ENCODE peak calls at places on chromosomes 7 and 10, in nine cellular contexts. L, Y, O, C, V, H, A, P and I are unnamed samples. For H3K9me3 and H3K27me3, the result is how much of the 10 kb centered on the place peaks cover.

GRCh38 chr10:31321396-31321941 is 2.5 kb downstream of the ZEB1 start:
- DNase-seq in V (no peak), H (no peak), P (no peak), L (no peak), O (no peak), A (peak), C (no peak), Y (peak), I (no peak)

GRCh38 chr7:105210721-105211205 is 178.0 kb downstream of the SRPK2 start:
- DNase-seq in A (no peak), Y (no peak), L (no peak), P (no peak), V (peak), O (no peak), C (no peak), H (no peak), I (no peak)

GRCh38 chr7:107085180-107085579 is 40.7 kb downstream of the PRKAR2B start:
- DNase-seq in V (no peak), Y (no peak), P (no peak), O (no peak), L (no peak), A (no peak), H (no peak), C (no peak), I (no peak)

GRCh38 chr7:123865517-123866117 is 20.6 kb downstream of the HYAL4 start:
- DNase-seq in V (peak), Y (peak), C (peak), L (peak), O (peak), H (no peak), P (peak), A (peak), I (no peak)

GRCh38 chr10:131775833-131776232 is 125.0 kb upstream of the PPP2R2D start:
- DNase-seq in C (no peak), H (no peak), L (no peak), P (no peak), A (no peak), Y (no peak), O (no peak), V (no peak), I (no peak)

GRCh38 chr10:62050941-62051433 is 149.5 kb downstream of the ARID5B start:
- DNase-seq in P (peak), H (no peak), C (peak), Y (no peak), V (no peak), O (peak), L (no peak), A (peak), I (peak)

GRCh38 chr7:47799529-47799928 is 148.7 kb downstream of the PKD1L1 start:
- DNase-seq in H (no peak), V (no peak), P (no peak), A (no peak), O (no peak), Y (no peak), C (no peak), L (no peak), I (no peak)

GRCh38 chr10:95466450-95466849 is 94.7 kb downstream of the SORBS1 start:
- DNase-seq in A (no peak), V (no peak), H (no peak), L (no peak), P (no peak), C (no peak), Y (no peak), O (no peak), I (no peak)

GRCh38 chr10:74255800-74256422 is 104.9 kb downstream of the ADK start:
- DNase-seq in A (no peak), V (no peak), C (no peak), Y (no peak), O (no peak), P (no peak), H (no peak), L (no peak), I (no peak)

GRCh38 chr10:86186633-86187032 is 180.0 kb downstream of the GRID1 start:
- DNase-seq in V (no peak), Y (no peak), H (no peak), P (no peak), C (no peak), L (no peak), O (no peak), A (no peak), I (no peak)

GRCh38 chr7:112481833-112482669 is 1.3 kb downstream of the LSMEM1 start:
- DNase-seq in Y (peak), A (peak), P (peak), L (no peak), C (peak), H (no peak), O (no peak), V (no peak), I (peak)

GRCh38 chr7:113217314-113217713 is 99.0 kb upstream of the SMIM30 start:
- DNase-seq in Y (no peak), H (no peak), O (no peak), V (no peak), A (no peak), L (no peak), C (no peak), P (no peak), I (no peak)

GRCh38 chr7:81501220-81501619 is 268.6 kb downstream of the HGF start:
- DNase-seq in A (peak), O (peak), V (no peak), L (no peak), H (no peak), C (no peak), Y (no peak), P (no peak), I (no peak)

GRCh38 chr7:83751217-83751616 is 102.3 kb upstream of the SEMA3E start:
- DNase-seq in O (no peak), V (no peak), L (no peak), P (no peak), H (no peak), A (peak), C (no peak), Y (no peak), I (no peak)

GRCh38 chr7:105885386-105886111 is 9.2 kb upstream of the ATXN7L1 start:
- DNase-seq in L (no peak), O (no peak), V (no peak), P (no peak), A (peak), Y (peak), H (no peak), C (no peak), I (no peak)

GRCh38 chr7:117667456-117667855 is 187.6 kb downstream of the CFTR start:
- DNase-seq in A (no peak), C (no peak), P (no peak), V (no peak), Y (no peak), O (no peak), H (no peak), L (no peak), I (no peak)

GRCh38 chr7:55593515-55594318 is 21.4 kb upstream of the VOPP1 start:
- DNase-seq in P (peak), O (no peak), C (peak), A (peak), H (no peak), Y (peak), L (peak), V (peak), I (peak)

GRCh38 chr7:134480730-134481129 is 21.8 kb upstream of the AKR1B1 start:
- DNase-seq in H (no peak), A (peak), L (no peak), C (no peak), Y (no peak), V (no peak), O (no peak), P (no peak), I (no peak)

GRCh38 chr10:69914373-69915268 is 112.9 kb downstream of the COL13A1 start:
- DNase-seq in P (peak), H (no peak), L (peak), Y (peak), V (peak), A (peak), C (peak), O (peak), I (peak)

GRCh38 chr7:31814187-31814586 is 127.2 kb downstream of the PPP1R17 start:
- DNase-seq in C (no peak), H (no peak), L (no peak), A (peak), Y (no peak), O (no peak), P (no peak), V (no peak), I (no peak)

GRCh38 chr7:143405158-143405557 is 3.5 kb downstream of the EPHA1 start:
- DNase-seq in V (no peak), C (no peak), O (no peak), P (no peak), Y (no peak), L (no peak), H (no peak), A (peak), I (peak)

GRCh38 chr10:121891103-121891502 is 36.7 kb downstream of the ATE1 start:
- DNase-seq in O (no peak), L (peak), Y (no peak), H (no peak), C (no peak), V (no peak), A (no peak), P (no peak), I (no peak)

GRCh38 chr10:75512534-75512933 is 81.1 kb downstream of the LRMDA start:
- DNase-seq in V (no peak), C (peak), L (no peak), H (no peak), Y (no peak), A (peak), O (no peak), P (no peak), I (peak)

GRCh38 chr7:47906883-47907282 is 41.4 kb downstream of the PKD1L1 start:
- DNase-seq in V (no peak), Y (no peak), P (no peak), A (no peak), O (no peak), C (no peak), H (no peak), L (no peak), I (no peak)

GRCh38 chr10:131677671-131678070 is 223.1 kb upstream of the PPP2R2D start:
- DNase-seq in P (no peak), V (no peak), A (no peak), C (no peak), H (no peak), L (no peak), Y (no peak), O (no peak), I (no peak)

GRCh38 chr7:43565786-43566185 is 17.1 kb upstream of the STK17A start:
- DNase-seq in L (no peak), P (no peak), Y (no peak), O (no peak), V (no peak), C (no peak), A (peak), H (no peak), I (no peak)

GRCh38 chr7:33706666-33707194 is 198.6 kb upstream of the BMPER start:
- DNase-seq in A (no peak), C (no peak), V (no peak), H (no peak), L (no peak), P (no peak), O (no peak), Y (no peak), I (no peak)

GRCh38 chr10:110392121-110392859 is 87.6 kb upstream of the SMNDC1 start:
- DNase-seq in O (no peak), P (no peak), A (no peak), L (no peak), H (no peak), V (no peak), C (no peak), Y (no peak), I (peak)

GRCh38 chr7:96870201-96870600 is 135.2 kb upstream of the DLX6 start:
- DNase-seq in L (no peak), V (no peak), P (no peak), O (no peak), H (no peak), A (peak), C (no peak), Y (no peak), I (no peak)

GRCh38 chr7:82818091-82818620 is 344.5 kb downstream of the PCLO start:
- DNase-seq in V (no peak), H (no peak), A (no peak), P (no peak), O (no peak), Y (no peak), C (no peak), L (no peak), I (no peak)

GRCh38 chr7:116951366-116952292 is 1.7 kb upstream of the ST7 start:
- DNase-seq in A (no peak), P (no peak), V (peak), O (no peak), H (no peak), L (no peak), C (no peak), Y (no peak), I (no peak)

DNA sequence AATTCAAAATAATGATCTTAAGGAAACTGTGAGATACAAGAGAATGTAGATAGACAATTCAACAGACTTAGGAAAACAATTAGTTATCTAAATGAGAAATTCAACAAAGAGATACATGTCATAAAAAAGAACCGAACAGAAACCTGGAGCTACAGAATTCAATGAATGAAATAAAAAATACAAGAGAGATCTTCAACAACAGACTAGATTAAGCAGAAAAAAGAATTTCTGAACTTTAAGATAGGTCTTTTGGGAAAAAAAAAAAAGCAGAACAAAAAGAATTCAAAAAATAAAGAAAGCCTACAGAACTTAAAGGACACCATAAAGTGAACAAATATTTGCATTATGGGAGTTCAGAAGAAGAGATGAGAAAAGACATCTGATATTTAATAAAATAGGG is 129.1 kb upstream of the FOXK1 start:
- DNase-seq in L (no peak), H (no peak), A (no peak), C (no peak), O (no peak), Y (no peak), V (no peak), P (no peak), I (no peak)
- H3K9me3 ChIP-seq in L (under half), H (under half), A (under half), C (under half), O (under half), Y (under half), V (under half), P (under half), I (under half)

GRCh38 chr10:43436291-43437140 is at the start of gene ZNF487:
- DNase-seq in V (peak), Y (peak), O (peak), C (peak), A (peak), P (peak), H (peak), L (peak), I (peak)

GRCh38 chr10:43437141-43437860 is 390 bp downstream of the ZNF487 start:
- DNase-seq in V (peak), H (no peak), O (no peak), Y (no peak), L (no peak), A (no peak), P (no peak), C (no peak), I (no peak)

GRCh38 chr10:43444897-43445466 is 8.1 kb downstream of the ZNF487 start:
- DNase-seq in Y (no peak), L (no peak), P (no peak), O (no peak), V (no peak), A (no peak), C (no peak), H (no peak), I (no peak)

GRCh38 chr10:43444313-43444712 is 7.4 kb downstream of the ZNF487 start:
- DNase-seq in A (no peak), L (no peak), Y (no peak), H (no peak), V (peak), O (no peak), C (no peak), P (no peak), I (no peak)

DNA sequence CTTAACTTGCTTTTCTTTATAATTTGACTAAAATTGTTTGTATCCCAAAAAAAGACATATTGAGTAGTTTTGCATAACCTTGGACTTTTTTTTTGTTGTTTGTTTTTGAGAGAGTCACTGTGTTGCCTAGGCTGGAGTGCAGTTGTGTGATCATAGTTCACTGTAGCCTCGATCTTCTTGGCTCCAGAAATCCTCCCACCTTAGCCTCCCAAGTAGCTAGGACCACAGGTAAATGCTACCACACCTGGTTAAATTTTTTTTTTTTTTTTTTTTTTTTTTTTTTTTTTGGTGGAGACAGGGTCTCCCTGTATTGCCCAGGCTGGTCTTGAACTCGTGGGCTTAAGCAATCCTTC is 3.8 kb downstream of the ZNF487 start:
- DNase-seq in P (no peak), O (no peak), H (no peak), V (no peak), A (no peak), L (no peak), Y (no peak), C (no peak), I (no peak)
- H3K27me3 ChIP-seq in P (under half), O (under half), H (under half), V (under half), A (under half), L (under half), Y (under half), C (under half), I (under half)

GRCh38 chr10:92886334-92886961 is 38.1 kb downstream of the EXOC6 start:
- DNase-seq in P (no peak), V (peak), H (no peak), Y (no peak), A (no peak), O (no peak), L (no peak), C (no peak), I (no peak)
- H3K9me3 ChIP-seq in P (under half), V (under half), H (under half), Y (under half), A (under half), O (under half), L (under half), C (under half), I (under half)

GRCh38 chr7:1254281-1255082 is 21.8 kb downstream of the UNCX start:
- DNase-seq in A (no peak), C (no peak), Y (no peak), V (peak), H (no peak), L (no peak), O (no peak), P (no peak), I (no peak)

GRCh38 chr7:1255083-1255816 is 22.6 kb downstream of the UNCX start:
- DNase-seq in H (no peak), O (no peak), V (no peak), C (no peak), Y (no peak), L (no peak), P (no peak), A (no peak), I (peak)

GRCh38 chr7:1257221-1257620 is 24.5 kb downstream of the UNCX start:
- DNase-seq in H (no peak), O (no peak), P (no peak), C (no peak), Y (no peak), L (no peak), A (no peak), V (no peak), I (peak)

GRCh38 chr7:1256621-1257020 is 23.9 kb downstream of the UNCX start:
- DNase-seq in V (no peak), P (no peak), A (no peak), Y (no peak), O (no peak), C (no peak), L (no peak), H (no peak), I (peak)

DNA sequence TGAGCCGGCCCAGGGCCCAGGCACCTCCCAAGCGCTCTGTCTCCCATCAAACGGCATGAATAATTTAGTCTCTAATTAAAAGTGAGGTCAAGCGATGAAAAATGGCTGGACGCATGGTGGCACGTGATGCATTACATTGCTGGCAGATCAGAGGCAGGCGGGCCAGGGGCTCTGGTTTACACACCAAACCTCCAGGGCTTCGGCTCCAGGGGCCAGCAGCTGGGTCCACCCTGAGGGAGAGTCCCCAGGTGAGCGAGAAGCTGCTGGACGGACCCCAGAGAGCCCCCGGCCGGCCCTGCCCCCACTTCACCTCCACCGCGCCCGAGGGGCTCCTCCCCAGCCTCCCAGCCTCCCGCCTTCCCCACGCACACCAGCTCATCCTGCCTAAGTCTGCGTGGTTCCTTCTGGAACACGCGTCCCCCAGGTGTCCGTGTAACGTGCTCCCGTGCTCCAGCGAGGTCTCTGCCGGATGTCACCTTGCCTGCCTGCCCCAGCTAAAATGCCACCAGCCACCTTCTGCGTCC is 23.2 kb downstream of the UNCX start:
- DNase-seq in O (no peak), P (no peak), H (no peak), V (no peak), L (no peak), C (no peak), Y (no peak), A (no peak), I (peak)
- H3K27me3 ChIP-seq in O (half or more), P (half or more), H (under half), V (under half), L (under half), C (under half), Y (half or more), A (under half), I (under half)